ENCODE peak calls at places on chromosomes 12 and 14, in ten cellular contexts. C, O, J, L, U, Z, A, E, V and P are unnamed samples.

GRCh38 chr12:41515953-41516352 is 327.8 kb downstream of the PDZRN4 start:
- DNase-seq in C (no peak), O (no peak), J (no peak), L (no peak), U (no peak), Z (no peak), A (no peak), E (no peak), V (no peak), P (no peak)

GRCh38 chr12:47267571-47267970 is 187.8 kb upstream of the AMIGO2 start:
- DNase-seq in C (no peak), O (no peak), J (no peak), L (no peak), U (no peak), Z (no peak), A (no peak), E (no peak), V (no peak), P (no peak)

GRCh38 chr14:33796356-33796755 is 154.5 kb downstream of the EGLN3 start:
- DNase-seq in C (no peak), O (no peak), J (no peak), L (no peak), U (no peak), Z (no peak), A (no peak), E (no peak), V (no peak), P (no peak)

GRCh38 chr14:49954171-49954631 is 61.3 kb downstream of the ARF6 start:
- DNase-seq in C (no peak), O (no peak), J (no peak), L (no peak), U (no peak), Z (no peak), A (no peak), E (no peak), V (no peak), P (no peak)

GRCh38 chr12:835754-836493 is 83.5 kb downstream of the WNK1 start:
- DNase-seq in C (no peak), O (no peak), J (no peak), L (no peak), U (no peak), Z (no peak), A (no peak), E (no peak), V (no peak), P (no peak)

GRCh38 chr12:93137656-93138612 is 208.8 kb upstream of the EEA1 start:
- DNase-seq in C (no peak), O (no peak), J (no peak), L (no peak), U (no peak), Z (no peak), A (no peak), E (no peak), V (no peak), P (no peak)

GRCh38 chr14:23215421-23215820 is 22.3 kb upstream of the RNF212B start:
- DNase-seq in C (no peak), O (no peak), J (no peak), L (no peak), U (no peak), Z (no peak), A (no peak), E (no peak), V (no peak), P (no peak)

GRCh38 chr12:57886590-57887363 is 40.2 kb upstream of the CTDSP2 start:
- DNase-seq in C (no peak), O (no peak), J (no peak), L (no peak), U (no peak), Z (no peak), A (no peak), E (no peak), V (no peak), P (no peak)

GRCh38 chr14:68684466-68685418 is 108.1 kb downstream of the ZFP36L1 start:
- DNase-seq in C (no peak), O (no peak), J (no peak), L (no peak), U (no peak), Z (peak; percentile 57), A (no peak), E (no peak), V (no peak), P (no peak)